ENCODE peak calls at places on chromosomes 7 and 10, in four cellular contexts. W is PC-3, F is KBM-7, U is Caki2. J is an unnamed sample.

GRCh38 chr7:151660141-151660540 is 140.4 kb upstream of the RHEB start:
- DNase-seq in F (no peak), U (no peak), W (peak), J (peak)

GRCh38 chr7:1673581-1674102 is 3.6 kb downstream of the ELFN1 start:
- DNase-seq in F (no peak), U (no peak), W (no peak), J (no peak)

GRCh38 chr10:110912374-110912773 is 6.6 kb downstream of the BBIP1 start:
- DNase-seq in W (peak), U (no peak), F (no peak), J (no peak)

GRCh38 chr10:6689036-6689435 is 109.0 kb upstream of the PRKCQ start:
- DNase-seq in W (peak), U (no peak), F (no peak), J (no peak)

GRCh38 chr7:134420509-134421125 is 38.3 kb downstream of the AKR1B1 start:
- DNase-seq in W (peak), U (peak), F (peak), J (peak)

GRCh38 chr7:155951554-155952158 is 139.4 kb upstream of the SHH start:
- DNase-seq in F (no peak), W (peak), U (peak), J (peak)

GRCh38 chr10:88932539-88933256 is 19.9 kb downstream of the ACTA2 start:
- DNase-seq in U (peak), F (peak), W (peak), J (peak)

GRCh38 chr7:43140186-43140585 is 27.7 kb downstream of the HECW1 start:
- DNase-seq in F (no peak), W (no peak), U (no peak), J (no peak)

GRCh38 chr10:89389254-89389653 is 3.2 kb upstream of the IFIT1 start:
- DNase-seq in F (peak), U (peak), W (peak), J (peak)

J was measured in ACHN.